ENCODE peak calls at places on chromosomes 7 and 10, in eight cellular contexts. T is AG08395; J is memory B cell; R is ascending aorta; I is T-helper 2 cell; E is astrocyte of the hippocampus; D is CD4-positive, alpha-beta memory T cell; Y is GM23338. L is an unnamed sample.

GRCh38 chr7:28626629-28627262 is 214.4 kb downstream of the CREB5 start:
- DNase-seq in T (peak), J (peak), R (no peak), I (no peak), E (peak), D (peak), Y (peak), L (no peak)

GRCh38 chr7:132480534-132480933 is 95.7 kb downstream of the PLXNA4 start:
- DNase-seq in T (peak), J (no peak), R (no peak), I (no peak), E (no peak), D (no peak), Y (no peak), L (no peak)

GRCh38 chr7:30470163-30470770 is 8.3 kb downstream of the NOD1 start:
- DNase-seq in T (no peak), J (no peak), R (no peak), I (no peak), E (peak), D (no peak), Y (no peak), L (no peak)

GRCh38 chr7:131145026-131145425 is 182.7 kb upstream of the MKLN1 start:
- DNase-seq in T (no peak), J (no peak), R (no peak), I (no peak), E (no peak), D (no peak), Y (no peak), L (no peak)

GRCh38 chr10:6012506-6012905 is 35.2 kb upstream of the IL15RA start:
- DNase-seq in T (no peak), J (no peak), R (no peak), I (no peak), E (no peak), D (no peak), Y (no peak), L (no peak)

GRCh38 chr10:71835671-71836593 is 15.1 kb downstream of the PSAP start:
- DNase-seq in T (peak), J (peak), R (peak), I (no peak), E (peak), D (no peak), Y (no peak), L (peak)

GRCh38 chr7:38831262-38831661 is 77.7 kb downstream of the VPS41 start:
- DNase-seq in T (peak), J (no peak), R (no peak), I (no peak), E (no peak), D (no peak), Y (no peak), L (peak)

GRCh38 chr7:155602750-155603149 is 41.7 kb upstream of the RBM33 start:
- DNase-seq in T (no peak), J (no peak), R (no peak), I (no peak), E (no peak), D (no peak), Y (no peak), L (no peak)

GRCh38 chr10:78720091-78720490 is 348.7 kb upstream of the ZMIZ1 start:
- DNase-seq in T (no peak), J (no peak), R (no peak), I (no peak), E (no peak), D (no peak), Y (no peak), L (no peak)

GRCh38 chr7:22700559-22701002 is 26.4 kb upstream of the IL6 start:
- DNase-seq in T (peak), J (no peak), R (no peak), I (no peak), E (peak), D (no peak), Y (no peak), L (no peak)

GRCh38 chr7:1369856-1370657 is 89.2 kb downstream of the MICALL2 start:
- DNase-seq in T (no peak), J (no peak), R (no peak), I (no peak), E (no peak), D (no peak), Y (no peak), L (no peak)

GRCh38 chr10:47438857-47439474 is 44.9 kb downstream of the ANXA8 start:
- DNase-seq in T (peak), J (no peak), R (no peak), I (no peak), E (peak), D (no peak), Y (peak), L (peak)

GRCh38 chr7:107327986-107328569 is 141.8 kb upstream of the GPR22 start:
- DNase-seq in T (peak), J (no peak), R (no peak), I (no peak), E (peak), D (no peak), Y (no peak), L (peak)

GRCh38 chr10:111338798-111339197 is 262.0 kb downstream of the ADRA2A start:
- DNase-seq in T (no peak), J (no peak), R (no peak), I (no peak), E (no peak), D (no peak), Y (no peak), L (no peak)

GRCh38 chr10:122299423-122300075 is 28.5 kb downstream of the BTBD16 start:
- DNase-seq in T (no peak), J (no peak), R (no peak), I (no peak), E (no peak), D (no peak), Y (no peak), L (no peak)

GRCh38 chr7:117718116-117718515 is 155.1 kb downstream of the CTTNBP2 start:
- DNase-seq in T (no peak), J (no peak), R (no peak), I (no peak), E (no peak), D (no peak), Y (no peak), L (no peak)

GRCh38 chr10:37474645-37475044 is 349.2 kb downstream of the ANKRD30A start:
- DNase-seq in T (no peak), J (no peak), R (no peak), I (no peak), E (no peak), D (no peak), Y (no peak), L (no peak)

GRCh38 chr7:3807825-3808224 is 506.8 kb downstream of the SDK1 start:
- DNase-seq in T (no peak), J (no peak), R (no peak), I (no peak), E (no peak), D (no peak), Y (no peak), L (no peak)

GRCh38 chr10:93954726-93955363 is 38.9 kb upstream of the PLCE1 start:
- DNase-seq in T (no peak), J (no peak), R (no peak), I (no peak), E (peak), D (no peak), Y (no peak), L (peak)